ENCODE peak calls at places on chromosomes 3 and 15, in ten cellular contexts. Z is tibial nerve, D is A549, L is body of pancreas, W is lower leg skin, M is gastrocnemius medialis, A is stomach, E is transverse colon, R is heart left ventricle, C is endothelial cell of umbilical vein. B is an unnamed sample.

GRCh38 chr3:15281817-15282216 is 50.6 kb downstream of the SH3BP5 start:
- DNase-seq in W (peak), C (no peak), A (no peak), L (no peak), D (no peak), M (no peak), R (no peak), Z (no peak), E (no peak), B (no peak)

GRCh38 chr15:45703670-45704328 is 69.0 kb downstream of the SQOR start:
- DNase-seq in W (no peak), M (no peak), Z (no peak), C (no peak), R (no peak), L (no peak), E (no peak), A (no peak), D (no peak), B (no peak)

GRCh38 chr3:150798122-150798618 is 35.2 kb upstream of the SIAH2 start:
- DNase-seq in E (peak), Z (peak), R (no peak), M (no peak), L (peak), A (peak), W (no peak), C (no peak), D (peak), B (no peak)

GRCh38 chr15:86595741-86596140 is 516.1 kb downstream of the AGBL1 start:
- DNase-seq in W (no peak), M (no peak), D (no peak), A (no peak), L (no peak), C (no peak), Z (no peak), E (no peak), R (no peak), B (no peak)

GRCh38 chr15:20344601-20345400 is 196.8 kb downstream of the GOLGA6L6 start:
- DNase-seq in W (peak), D (peak), A (no peak), L (no peak), E (no peak), R (no peak), C (no peak), M (no peak), Z (no peak), B (no peak)

GRCh38 chr15:40743921-40744809 is 10.9 kb downstream of the RMDN3 start:
- DNase-seq in E (no peak), C (no peak), A (no peak), M (no peak), Z (no peak), D (peak), L (peak), R (no peak), W (no peak), B (peak)

GRCh38 chr15:40470423-40471104 is at the start of gene CHST14:
- DNase-seq in E (peak), Z (peak), L (peak), A (peak), C (peak), M (no peak), W (peak), R (peak), D (peak), B (peak)

GRCh38 chr3:60386311-60386710 is 864.9 kb downstream of the FHIT start:
- DNase-seq in M (no peak), R (no peak), A (no peak), D (no peak), W (no peak), C (no peak), L (no peak), E (no peak), Z (no peak), B (no peak)

GRCh38 chr15:71651750-71652186 is 158.6 kb upstream of the NR2E3 start:
- DNase-seq in D (peak), W (no peak), Z (peak), M (no peak), A (peak), E (peak), R (no peak), C (peak), L (peak), B (peak)

GRCh38 chr15:57541805-57542504 is 49.7 kb upstream of the MYZAP start:
- DNase-seq in E (peak), R (peak), A (peak), M (no peak), W (peak), L (peak), C (peak), D (peak), Z (peak), B (peak)

GRCh38 chr3:185822221-185822956 is 2.5 kb downstream of the IGF2BP2 start:
- DNase-seq in M (no peak), R (no peak), W (no peak), C (peak), L (no peak), Z (no peak), E (no peak), D (no peak), A (no peak), B (peak)

GRCh38 chr3:123365450-123366143 is 83.3 kb downstream of the ADCY5 start:
- DNase-seq in L (peak), C (no peak), R (no peak), Z (no peak), D (peak), W (no peak), M (no peak), E (no peak), A (no peak), B (no peak)

GRCh38 chr15:68407886-68408500 is 24.0 kb downstream of the ITGA11 start:
- DNase-seq in W (peak), E (no peak), R (no peak), A (peak), Z (no peak), L (no peak), D (no peak), M (no peak), C (no peak), B (no peak)

GRCh38 chr15:33963831-33964664 is 4.2 kb upstream of the CHRM5 start:
- DNase-seq in W (no peak), M (no peak), L (no peak), R (no peak), D (peak), C (peak), E (no peak), A (no peak), Z (no peak), B (peak)

GRCh38 chr3:33796137-33796536 is 2.3 kb upstream of the PDCD6IP start:
- DNase-seq in Z (no peak), A (no peak), D (no peak), C (no peak), E (no peak), W (no peak), M (no peak), R (no peak), L (no peak), B (no peak)

GRCh38 chr3:33803252-33803651 is 4.8 kb downstream of the PDCD6IP start:
- DNase-seq in E (no peak), Z (no peak), R (no peak), C (no peak), A (no peak), M (no peak), W (no peak), D (no peak), L (no peak), B (no peak)

GRCh38 chr3:33799202-33799551 is 747 bp downstream of the PDCD6IP start:
- DNase-seq in C (no peak), W (no peak), R (no peak), D (no peak), Z (no peak), E (no peak), M (no peak), A (no peak), L (no peak), B (no peak)

GRCh38 chr3:33798113-33798417 is 365 bp upstream of the PDCD6IP start:
- DNase-seq in M (no peak), W (no peak), E (no peak), L (no peak), Z (no peak), D (no peak), R (no peak), A (no peak), C (no peak), B (no peak)

DNA sequence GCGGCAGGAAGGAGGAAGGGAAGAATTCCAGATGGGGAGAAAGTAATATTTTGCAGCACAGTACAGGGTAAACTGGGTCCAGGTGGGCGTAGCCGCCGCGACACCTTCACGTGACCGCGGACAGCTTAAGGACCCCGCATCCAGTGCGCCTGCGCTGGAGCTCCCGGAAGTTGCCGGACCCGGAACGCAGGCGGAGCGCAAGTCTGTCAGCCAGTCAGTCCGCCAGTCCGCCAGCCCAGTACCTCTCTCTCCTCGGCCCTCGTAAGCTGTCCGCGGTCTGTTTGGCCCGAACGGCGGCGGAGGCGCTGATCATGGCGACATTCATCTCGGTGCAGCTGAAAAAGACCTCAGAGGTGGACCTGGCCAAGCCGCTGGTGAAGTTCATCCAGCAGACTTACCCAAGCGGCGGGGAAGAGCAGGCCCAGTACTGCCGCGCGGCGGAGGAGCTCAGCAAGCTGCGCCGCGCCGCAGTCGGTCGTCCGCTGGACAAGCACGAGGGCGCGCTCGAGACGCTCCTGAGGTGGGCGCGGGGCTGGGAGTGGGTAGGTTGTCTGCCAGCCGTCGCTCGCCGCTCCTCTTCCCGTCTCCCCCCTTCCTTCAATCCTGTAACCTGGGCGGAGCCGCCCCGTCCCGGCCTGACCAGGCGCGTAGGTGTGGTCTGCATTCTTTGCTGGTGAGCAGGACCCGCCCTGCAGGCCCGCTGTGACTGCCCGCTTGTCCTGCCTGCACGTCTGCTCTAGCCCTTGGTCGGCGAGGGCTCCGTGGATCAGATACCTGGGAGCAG is at the start of gene PDCD6IP:
- DNase-seq in C (peak), A (peak), W (peak), E (peak), Z (peak), D (peak), M (peak), R (peak), L (peak), B (peak)
- TF ChIP-seq POLR2A in C (peak), A (no peak), W (no peak), E (peak), Z (peak), D (peak), M (peak), R (peak), L (peak), B (peak)

GRCh38 chr3:146544013-146544928 is at the start of gene PLSCR1:
- DNase-seq in Z (peak), W (peak), E (peak), R (peak), A (peak), D (peak), L (peak), C (peak), M (peak), B (peak)
- TF ChIP-seq POLR2A in Z (peak), W (no peak), E (peak), R (no peak), A (no peak), D (peak), L (peak), C (peak), M (peak), B (peak)

GRCh38 chr3:157146664-157147082 is 13.3 kb downstream of the CCNL1 start:
- DNase-seq in L (no peak), D (no peak), Z (no peak), W (no peak), R (no peak), C (no peak), M (no peak), E (no peak), A (no peak), B (no peak)
- TF ChIP-seq POLR2A in L (no peak), D (no peak), Z (no peak), W (no peak), R (no peak), C (no peak), M (no peak), E (no peak), A (no peak), B (peak)

GRCh38 chr3:45885979-45886711 is at the start of gene CCR9:
- DNase-seq in C (no peak), Z (no peak), L (no peak), W (no peak), D (no peak), M (no peak), A (no peak), R (no peak), E (no peak), B (no peak)

GRCh38 chr3:45878124-45878523 is 8.2 kb upstream of the CCR9 start:
- DNase-seq in C (no peak), W (no peak), Z (no peak), R (no peak), L (no peak), M (no peak), E (no peak), D (no peak), A (no peak), B (no peak)

GRCh38 chr3:45884368-45885201 is 1.8 kb upstream of the CCR9 start:
- DNase-seq in C (no peak), A (no peak), E (no peak), D (no peak), Z (no peak), W (no peak), L (no peak), R (no peak), M (no peak), B (no peak)

GRCh38 chr3:45887285-45887684 is 942 bp downstream of the CCR9 start:
- DNase-seq in R (no peak), L (no peak), A (no peak), Z (no peak), E (no peak), W (no peak), M (no peak), C (no peak), D (no peak), B (no peak)

GRCh38 chr3:45881031-45882022 is 5.0 kb upstream of the CCR9 start:
- DNase-seq in Z (no peak), W (no peak), D (no peak), M (no peak), A (no peak), R (no peak), C (no peak), L (no peak), E (peak), B (no peak)
- TF ChIP-seq POLR2A in Z (no peak), W (no peak), D (no peak), M (no peak), A (no peak), R (no peak), C (no peak), L (no peak), E (no peak), B (no peak)

B was measured in erythroblast.